ENCODE peak calls at places on chromosomes 7 and 10, in ten cellular contexts. C is GM23338, G is GM23248, H is fibroblast of lung, F is hepatocyte, P is foreskin fibroblast, U is ascending aorta, R is heart left ventricle, Y is prostate gland, E is astrocyte. V is an unnamed sample.

GRCh38 chr7:150961510-150962284 is 16.4 kb downstream of the KCNH2 start:
- DNase-seq in C (no peak), G (no peak), H (peak), F (no peak), P (no peak), U (no peak), R (no peak), Y (no peak), E (no peak), V (no peak)

GRCh38 chr10:52491246-52492000 is 177.3 kb downstream of the DKK1 start:
- DNase-seq in C (no peak), G (peak), H (peak), F (no peak), P (peak), U (no peak), R (no peak), Y (no peak), E (peak), V (no peak)

GRCh38 chr7:133052826-133053225 is 29.1 kb downstream of the CHCHD3 start:
- DNase-seq in C (no peak), G (no peak), H (no peak), F (no peak), P (no peak), U (no peak), R (no peak), Y (no peak), E (no peak), V (no peak)

GRCh38 chr7:80279760-80280159 is 145.1 kb downstream of the GNAI1 start:
- DNase-seq in C (no peak), G (no peak), H (peak), F (peak), P (no peak), U (no peak), R (peak), Y (no peak), E (no peak), V (peak)

GRCh38 chr7:135355377-135356048 is 121.9 kb downstream of the STRA8 start:
- DNase-seq in C (no peak), G (no peak), H (no peak), F (no peak), P (no peak), U (no peak), R (no peak), Y (no peak), E (no peak), V (no peak)

GRCh38 chr10:43843331-43844101 is 194.8 kb upstream of the ZNF32 start:
- DNase-seq in C (no peak), G (peak), H (peak), F (no peak), P (peak), U (no peak), R (no peak), Y (no peak), E (peak), V (no peak)

GRCh38 chr7:134685250-134685649 is 38.6 kb downstream of the BPGM start:
- DNase-seq in C (no peak), G (peak), H (no peak), F (no peak), P (no peak), U (no peak), R (no peak), Y (no peak), E (no peak), V (peak)

GRCh38 chr7:83210459-83210858 is 47.8 kb upstream of the PCLO start:
- DNase-seq in C (no peak), G (no peak), H (no peak), F (no peak), P (no peak), U (no peak), R (no peak), Y (no peak), E (no peak), V (no peak)

GRCh38 chr10:84537447-84537931 is 209.1 kb downstream of the CCSER2 start:
- DNase-seq in C (peak), G (peak), H (peak), F (peak), P (peak), U (no peak), R (peak), Y (peak), E (no peak), V (no peak)

GRCh38 chr7:32360127-32360526 is 130.1 kb downstream of the LSM5 start:
- DNase-seq in C (no peak), G (no peak), H (no peak), F (no peak), P (no peak), U (no peak), R (no peak), Y (no peak), E (no peak), V (no peak)

GRCh38 chr7:130278892-130279690 is 12.4 kb downstream of the CPA2 start:
- DNase-seq in C (no peak), G (peak), H (peak), F (no peak), P (peak), U (no peak), R (no peak), Y (no peak), E (peak), V (peak)

GRCh38 chr10:33279276-33279675 is 55.2 kb downstream of the NRP1 start:
- DNase-seq in C (no peak), G (peak), H (no peak), F (no peak), P (no peak), U (no peak), R (no peak), Y (no peak), E (peak), V (no peak)

GRCh38 chr7:112940314-112940732 is 146.3 kb downstream of the GPR85 start:
- DNase-seq in C (peak), G (no peak), H (no peak), F (no peak), P (no peak), U (no peak), R (no peak), Y (no peak), E (peak), V (peak)

GRCh38 chr7:2864204-2864985 is 20.3 kb upstream of the GNA12 start:
- DNase-seq in C (no peak), G (peak), H (peak), F (no peak), P (no peak), U (no peak), R (no peak), Y (no peak), E (no peak), V (no peak)

GRCh38 chr7:43071604-43072003 is 40.8 kb upstream of the HECW1 start:
- DNase-seq in C (peak), G (peak), H (peak), F (peak), P (no peak), U (no peak), R (no peak), Y (no peak), E (no peak), V (no peak)

GRCh38 chr7:121610243-121610642 is 214.1 kb upstream of the FAM3C start:
- DNase-seq in C (no peak), G (no peak), H (peak), F (no peak), P (no peak), U (no peak), R (no peak), Y (peak), E (no peak), V (peak)

GRCh38 chr7:106666353-106666752 is 5.4 kb upstream of the CCDC71L start:
- DNase-seq in C (no peak), G (no peak), H (no peak), F (no peak), P (no peak), U (no peak), R (no peak), Y (no peak), E (no peak), V (no peak)

GRCh38 chr10:83083866-83084265 is 1055.4 kb upstream of the GHITM start:
- DNase-seq in C (no peak), G (no peak), H (no peak), F (no peak), P (no peak), U (no peak), R (no peak), Y (no peak), E (no peak), V (no peak)

GRCh38 chr10:58756126-58756525 is 243.5 kb downstream of the BICC1 start:
- DNase-seq in C (no peak), G (peak), H (peak), F (no peak), P (peak), U (no peak), R (no peak), Y (no peak), E (peak), V (no peak)
- H3K4me3 ChIP-seq in C (no peak), G (peak), H (peak), F (no peak), P (peak), U (peak), R (peak), Y (no peak), E (peak), V (no peak)

DNA sequence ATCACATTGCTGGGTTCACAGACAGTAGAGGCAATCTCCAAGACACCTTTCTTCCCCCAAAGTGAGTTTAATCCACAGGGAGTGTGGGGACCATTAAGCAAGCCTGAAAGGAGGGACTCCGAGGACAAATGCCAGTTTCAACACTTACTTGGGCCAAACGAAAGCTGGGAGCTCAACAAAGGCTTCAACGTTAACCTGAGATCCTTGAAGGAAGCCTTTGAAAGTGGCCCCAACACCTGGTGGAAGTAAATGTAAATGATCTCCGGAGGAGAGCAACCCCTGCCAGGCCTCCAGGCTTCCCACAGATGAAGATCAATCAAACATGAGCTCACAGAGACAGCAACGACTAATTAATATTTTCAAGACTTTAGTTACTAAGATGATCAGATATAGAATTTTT is 103.8 kb downstream of the PIP4K2A start:
- DNase-seq in C (peak), G (no peak), H (no peak), F (no peak), P (no peak), U (no peak), R (no peak), Y (no peak), E (no peak), V (no peak)
- H3K4me3 ChIP-seq in C (no peak), G (no peak), H (no peak), F (no peak), P (no peak), U (no peak), R (no peak), Y (no peak), E (no peak), V (no peak)

GRCh38 chr7:47621347-47621746 is 39.4 kb upstream of the TNS3 start:
- DNase-seq in C (no peak), G (no peak), H (no peak), F (no peak), P (no peak), U (no peak), R (no peak), Y (no peak), E (no peak), V (no peak)
- H3K4me3 ChIP-seq in C (no peak), G (no peak), H (no peak), F (no peak), P (no peak), U (no peak), R (no peak), Y (no peak), E (no peak), V (no peak)

DNA sequence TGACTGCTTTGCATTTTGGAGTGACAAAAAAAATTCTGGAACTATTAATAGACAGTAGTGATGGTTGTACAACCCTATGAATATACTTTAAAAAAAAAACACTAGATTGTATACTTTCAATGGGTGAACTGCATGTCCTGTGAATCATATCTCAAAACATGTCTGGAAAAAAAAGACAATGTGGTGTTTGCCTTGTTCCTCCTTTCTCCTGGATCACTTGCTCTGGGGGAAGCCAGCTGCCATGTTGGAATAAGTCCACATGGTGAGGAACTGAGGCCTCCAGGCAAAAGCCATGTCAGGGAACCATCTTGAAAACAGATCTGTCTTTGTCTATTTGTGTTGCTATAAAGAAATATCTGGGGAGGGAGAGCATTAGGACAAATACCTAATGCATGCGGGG is 39.5 kb upstream of the YAE1 start:
- DNase-seq in C (no peak), G (no peak), H (no peak), F (no peak), P (peak), U (no peak), R (no peak), Y (no peak), E (no peak), V (no peak)
- H3K4me3 ChIP-seq in C (no peak), G (no peak), H (no peak), F (no peak), P (no peak), U (no peak), R (no peak), Y (no peak), E (no peak), V (no peak)

GRCh38 chr7:27187158-27187701 is 2.2 kb upstream of the HOXA11 start:
- DNase-seq in C (no peak), G (no peak), H (no peak), F (no peak), P (no peak), U (no peak), R (no peak), Y (no peak), E (no peak), V (no peak)
- H3K4me3 ChIP-seq in C (peak), G (no peak), H (no peak), F (peak), P (peak), U (no peak), R (no peak), Y (peak), E (no peak), V (no peak)

V was measured in retinal pigment epithelial cell.